ENCODE peak calls at places on chromosomes 4 and X, in four cellular contexts. B is heart right ventricle, W is HCT116, N is pancreas. G is an unnamed sample.

GRCh38 chr4:184007891-184008290 is 102.8 kb downstream of the STOX2 start:
- DNase-seq in B (no peak), W (no peak), N (no peak), G (no peak)

GRCh38 chrX:130109429-130110378 is 593 bp downstream of the ELF4 start:
- DNase-seq in B (no peak), W (no peak), N (no peak), G (no peak)

GRCh38 chr4:2586502-2586901 is 50.1 kb downstream of the FAM193A start:
- DNase-seq in B (no peak), W (no peak), N (no peak), G (no peak)

GRCh38 chr4:44563496-44563895 is 87.9 kb downstream of the YIPF7 start:
- DNase-seq in B (no peak), W (no peak), N (no peak), G (no peak)

GRCh38 chrX:130091976-130092522 is 18.2 kb downstream of the ELF4 start:
- DNase-seq in B (no peak), W (no peak), N (no peak), G (no peak)

GRCh38 chr4:120202222-120202621 is 135.6 kb upstream of the MAD2L1 start:
- DNase-seq in B (no peak), W (no peak), N (no peak), G (no peak)

GRCh38 chr4:33162122-33162521 is 2442.0 kb downstream of the PCDH7 start:
- DNase-seq in B (no peak), W (no peak), N (no peak), G (no peak)

GRCh38 chr4:118221193-118221800 is 131.5 kb downstream of the PRSS12 start:
- DNase-seq in B (no peak), W (no peak), N (no peak), G (peak; percentile 10)

GRCh38 chrX:103608305-103608963 is 671 bp downstream of the TCEAL3 start:
- DNase-seq in B (peak; percentile 9), W (no peak), N (no peak), G (no peak)

GRCh38 chr4:112418092-112418491 is 97.9 kb downstream of the NEUROG2 start:
- DNase-seq in B (no peak), W (no peak), N (no peak), G (no peak)

GRCh38 chr4:4446434-4446833 is 59.5 kb downstream of the NSG1 start:
- DNase-seq in B (no peak), W (no peak), N (no peak), G (no peak)

GRCh38 chr4:128275351-128275750 is 12.3 kb downstream of the PGRMC2 start:
- DNase-seq in B (no peak), W (no peak), N (no peak), G (no peak)

GRCh38 chr4:83906561-83906960 is 370.7 kb downstream of the GPAT3 start:
- DNase-seq in B (no peak), W (no peak), N (no peak), G (peak; percentile 3)

GRCh38 chr4:156992943-156993342 is 21.3 kb upstream of the PDGFC start:
- DNase-seq in B (no peak), W (no peak), N (no peak), G (no peak)

GRCh38 chr4:124633285-124633941 is 79.1 kb downstream of the ANKRD50 start:
- DNase-seq in B (no peak), W (no peak), N (no peak), G (no peak)

GRCh38 chr4:187744911-187745310 is 250.7 kb upstream of the ZFP42 start:
- DNase-seq in B (no peak), W (peak; percentile 37), N (no peak), G (no peak)

GRCh38 chr4:147015531-147015930 is 69.9 kb upstream of the TTC29 start:
- DNase-seq in B (no peak), W (no peak), N (no peak), G (no peak)

GRCh38 chrX:3257471-3257870 is 89.0 kb downstream of the MXRA5 start:
- DNase-seq in B (no peak), W (no peak), N (no peak), G (no peak)

GRCh38 chrX:3263681-3264126 is 82.7 kb downstream of the MXRA5 start:
- DNase-seq in B (no peak), W (no peak), N (no peak), G (no peak)

GRCh38 chrX:3268804-3269203 is 77.6 kb downstream of the MXRA5 start:
- DNase-seq in B (no peak), W (no peak), N (no peak), G (no peak)

GRCh38 chrX:3262906-3263305 is 83.5 kb downstream of the MXRA5 start:
- DNase-seq in B (no peak), W (peak; percentile 28), N (no peak), G (peak; percentile 50)
- H3K27ac ChIP-seq in B (no peak overlapping the region), W (no peak overlapping the region), N (no peak overlapping the region), G (peak overlapping the region; percentile 42)

DNA sequence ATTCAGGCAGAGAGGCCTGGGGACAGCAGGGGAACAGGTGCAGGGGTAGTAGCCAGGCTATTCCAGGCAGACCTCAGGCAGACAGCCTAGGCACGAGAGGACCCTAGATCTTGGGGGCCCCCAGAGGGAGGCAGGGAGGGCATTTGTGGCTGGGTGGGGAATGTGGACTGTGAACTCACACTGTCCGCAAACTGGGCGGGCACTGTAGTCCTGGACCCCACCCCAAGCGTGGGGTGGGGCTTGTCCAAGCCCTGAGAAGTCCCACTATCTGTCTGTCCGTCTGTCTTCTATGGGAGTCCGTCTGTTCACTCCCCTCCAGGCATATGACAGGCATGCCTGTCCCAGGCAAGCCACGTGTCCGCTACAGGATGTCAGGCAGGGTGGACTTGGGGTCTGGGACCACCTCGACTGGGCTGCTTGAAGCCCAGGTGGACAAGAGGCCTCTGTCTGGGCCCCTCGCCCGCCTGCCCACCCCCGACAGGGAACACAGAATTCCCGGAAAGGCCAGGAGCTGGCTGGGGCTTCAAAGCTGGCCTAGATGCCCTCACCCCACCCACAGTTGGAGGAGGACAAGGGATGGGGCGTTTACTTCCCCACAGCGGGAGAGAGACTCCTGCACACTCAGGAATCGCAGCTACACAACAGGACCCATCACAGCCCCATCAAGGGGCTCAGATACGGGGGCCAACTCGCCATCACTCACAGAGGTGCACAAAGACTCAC is at the start of gene SLC38A5:
- DNase-seq in B (no peak), W (no peak), N (no peak), G (no peak)
- H3K27ac ChIP-seq in B (no peak within 1 kb of the TSS), W (peak within 1 kb of the TSS; percentile 70), N (peak within 1 kb of the TSS; percentile 60), G (no peak within 1 kb of the TSS)

GRCh38 chrX:39764441-39764914 is 333.3 kb downstream of the BCOR start:
- DNase-seq in B (no peak), W (no peak), N (no peak), G (no peak)
- H3K27ac ChIP-seq in B (no peak overlapping the region), W (no peak overlapping the region), N (no peak overlapping the region), G (no peak overlapping the region)

GRCh38 chrX:7109838-7110793 is 37.4 kb upstream of the STS start:
- DNase-seq in B (no peak), W (no peak), N (no peak), G (no peak)

GRCh38 chrX:7107968-7108480 is 39.5 kb upstream of the STS start:
- DNase-seq in B (no peak), W (no peak), N (no peak), G (no peak)

GRCh38 chrX:7110821-7111276 is 36.7 kb upstream of the STS start:
- DNase-seq in B (no peak), W (no peak), N (no peak), G (no peak)

GRCh38 chrX:7111518-7111917 is 36.0 kb upstream of the STS start:
- DNase-seq in B (no peak), W (no peak), N (no peak), G (no peak)

GRCh38 chrX:7108995-7109634 is 38.4 kb upstream of the STS start:
- DNase-seq in B (no peak), W (no peak), N (no peak), G (no peak)
- H3K27ac ChIP-seq in B (peak overlapping the region; percentile 49), W (no peak overlapping the region), N (no peak overlapping the region), G (no peak overlapping the region)

DNA sequence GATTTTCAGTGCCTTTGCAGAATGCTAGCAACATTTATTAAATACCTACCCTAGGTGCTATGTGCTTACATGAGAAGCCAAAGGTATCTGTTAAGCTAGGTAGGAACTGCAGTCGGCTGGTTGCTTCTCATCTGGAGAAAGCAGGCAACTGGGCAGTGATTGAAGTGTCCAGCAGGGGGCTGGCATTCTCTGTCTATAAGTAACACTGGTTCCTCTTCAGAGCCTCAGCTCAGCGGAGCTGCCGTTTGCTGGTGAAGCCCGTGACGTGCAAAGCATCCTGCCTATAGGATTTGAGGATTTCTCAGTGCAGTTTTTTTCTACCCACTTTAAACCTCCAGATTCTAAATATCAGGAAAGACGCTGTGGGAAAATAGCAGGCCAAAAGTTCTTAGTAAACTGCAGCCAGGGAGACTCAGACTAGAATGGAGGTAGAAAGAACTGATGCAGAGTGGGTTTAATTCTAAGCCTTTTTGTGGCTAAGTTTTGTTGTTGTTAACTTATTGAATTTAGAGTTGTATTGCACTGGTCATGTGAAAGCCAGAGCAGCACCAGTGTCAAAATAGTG is at the start of gene GRPR:
- DNase-seq in B (peak; percentile 64), W (peak; percentile 74), N (peak; percentile 83), G (peak; percentile 74)
- H3K27ac ChIP-seq in B (no peak within 1 kb of the TSS), W (no peak within 1 kb of the TSS), N (peak within 1 kb of the TSS; percentile 69), G (no peak within 1 kb of the TSS)

DNA sequence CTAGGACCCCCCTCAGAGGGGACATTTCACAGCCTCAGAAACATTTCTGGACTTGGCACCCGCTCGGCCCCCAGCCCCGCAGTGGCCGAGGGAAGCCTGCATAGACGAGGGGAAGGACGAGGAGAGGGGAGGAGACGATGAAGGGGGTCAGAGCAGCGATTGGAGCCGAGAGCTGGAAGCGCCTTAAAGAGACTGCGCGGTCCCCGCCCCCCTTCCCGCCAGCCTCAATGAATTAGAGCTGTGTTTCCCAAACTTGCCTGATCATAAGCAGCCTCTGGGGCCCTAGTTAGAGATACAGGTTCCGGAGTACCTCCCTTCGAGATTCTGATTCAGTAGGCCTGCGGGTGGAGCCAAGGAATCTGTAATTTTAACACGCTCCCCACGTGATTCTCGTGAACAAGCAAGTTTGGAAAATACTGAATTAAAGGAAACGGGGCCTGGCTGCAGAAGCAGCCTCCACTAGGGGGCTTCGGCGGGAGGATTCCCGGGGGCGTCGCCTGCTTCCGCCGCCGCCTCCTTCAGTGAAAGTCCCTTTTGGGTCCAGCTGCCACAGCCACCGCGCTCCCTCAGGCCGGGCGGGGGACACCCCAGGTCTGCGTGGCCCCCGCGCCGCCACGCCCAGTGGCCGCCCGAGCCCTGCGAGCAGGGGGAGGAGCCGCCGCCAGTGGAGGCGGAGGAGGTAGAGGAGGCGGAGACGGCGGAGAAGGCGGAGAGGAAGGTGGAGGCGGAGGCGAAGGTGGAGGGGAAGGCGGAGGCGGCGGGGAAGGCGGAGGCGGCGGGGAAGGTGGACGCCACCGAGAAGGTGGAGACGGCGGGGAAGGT is at the start of gene USP27X:
- DNase-seq in B (peak; percentile 71), W (peak; percentile 59), N (peak; percentile 79), G (peak; percentile 45)
- H3K27ac ChIP-seq in B (peak within 1 kb of the TSS; percentile 79), W (peak within 1 kb of the TSS; percentile 61), N (peak within 1 kb of the TSS; percentile 79), G (peak within 1 kb of the TSS; percentile 78)